ENCODE peak calls at places on chromosomes 3 and 15, in eight cellular contexts. G, B, X, W, T, I, K and M are unnamed samples. For H3K4me1, the result is how much of the 10 kb centered on the place peaks cover.

GRCh38 chr3:133881492-133881891 is 14.2 kb downstream of the RAB6B start:
- DNase-seq in X (no peak), K (no peak), W (no peak), B (no peak), T (no peak), G (no peak), I (no peak), M (no peak)

GRCh38 chr3:56988874-56989433 is 71.5 kb upstream of the SPATA12 start:
- DNase-seq in G (peak), W (peak), T (peak), I (peak), B (peak), K (peak), X (peak), M (peak)

GRCh38 chr15:77804210-77804609 is 171.5 kb upstream of the LINGO1 start:
- DNase-seq in T (no peak), X (no peak), I (no peak), W (no peak), B (no peak), G (no peak), K (no peak), M (no peak)

GRCh38 chr15:89735773-89736172 is 15.3 kb downstream of the MESP1 start:
- DNase-seq in I (no peak), K (no peak), T (no peak), W (no peak), B (no peak), X (no peak), G (no peak), M (no peak)

GRCh38 chr15:40445411-40446055 is 4.8 kb downstream of the BAHD1 start:
- DNase-seq in T (no peak), W (no peak), I (no peak), K (no peak), B (peak), X (peak), G (peak), M (no peak)

GRCh38 chr15:50068016-50068415 is 51.0 kb downstream of the ATP8B4 start:
- DNase-seq in G (no peak), B (no peak), W (no peak), T (no peak), X (no peak), I (no peak), K (no peak), M (no peak)

GRCh38 chr15:85289677-85290365 is 90.6 kb upstream of the AKAP13 start:
- DNase-seq in B (peak), I (no peak), G (peak), T (no peak), W (peak), K (no peak), X (peak), M (no peak)

GRCh38 chr15:100671858-100672543 is 69.6 kb downstream of the ASB7 start:
- DNase-seq in G (peak), B (peak), W (no peak), I (peak), X (no peak), K (no peak), T (peak), M (no peak)

GRCh38 chr3:134075568-134075825 is 45.8 kb upstream of the SLCO2A1 start:
- DNase-seq in G (no peak), I (no peak), W (no peak), B (no peak), T (no peak), K (no peak), X (no peak), M (no peak)

GRCh38 chr15:33735637-33736247 is 232.6 kb upstream of the CHRM5 start:
- DNase-seq in I (no peak), X (peak), K (no peak), B (peak), W (no peak), G (peak), T (no peak), M (no peak)

GRCh38 chr15:74955796-74956647 is 550 bp downstream of the RPP25 start:
- DNase-seq in W (peak), T (peak), X (peak), B (peak), I (peak), G (no peak), K (peak), M (peak)

GRCh38 chr15:34942363-34942762 is 27.2 kb downstream of the AQR start:
- DNase-seq in K (no peak), T (no peak), B (peak), I (no peak), G (no peak), W (no peak), X (no peak), M (no peak)

GRCh38 chr3:36907911-36908646 is 36.8 kb downstream of the TRANK1 start:
- DNase-seq in B (peak), X (peak), I (peak), G (peak), W (peak), K (no peak), T (no peak), M (peak)

GRCh38 chr3:196631655-196632032 is 7.8 kb upstream of the NRROS start:
- DNase-seq in K (no peak), T (no peak), W (no peak), X (no peak), G (no peak), I (no peak), B (peak), M (no peak)

GRCh38 chr3:9689757-9690156 is 13.9 kb upstream of the CPNE9 start:
- DNase-seq in B (no peak), G (no peak), X (no peak), W (no peak), T (no peak), K (no peak), I (no peak), M (no peak)

GRCh38 chr3:39096775-39097174 is 10.7 kb downstream of the GORASP1 start:
- DNase-seq in K (no peak), X (no peak), T (no peak), W (no peak), I (peak), B (peak), G (no peak), M (no peak)

GRCh38 chr3:40505599-40506462 is at the start of gene ZNF620:
- DNase-seq in X (peak), G (peak), I (peak), W (peak), B (peak), T (peak), K (peak), M (peak)

GRCh38 chr3:94173667-94174434 is 111.0 kb downstream of the NSUN3 start:
- DNase-seq in K (no peak), T (no peak), G (peak), X (no peak), I (no peak), W (no peak), B (peak), M (no peak)

GRCh38 chr3:107106907-107107306 is 270.3 kb upstream of the CCDC54 start:
- DNase-seq in W (no peak), K (no peak), B (no peak), I (no peak), X (no peak), G (no peak), T (no peak), M (no peak)

GRCh38 chr3:149332227-149332765 is 1.1 kb downstream of the TM4SF18 start:
- DNase-seq in K (no peak), T (no peak), I (no peak), W (no peak), B (no peak), G (no peak), X (no peak), M (no peak)

GRCh38 chr15:69766156-69766555 is 313.5 kb downstream of the RPLP1 start:
- DNase-seq in T (no peak), W (no peak), K (no peak), X (no peak), G (peak), I (no peak), B (no peak), M (no peak)

GRCh38 chr3:52535411-52536111 is 844 bp upstream of the UQCC5 start:
- DNase-seq in T (no peak), X (no peak), G (no peak), K (no peak), B (no peak), I (peak), W (no peak), M (no peak)
- H3K4me1 ChIP-seq in T (under half), X (half or more), G (under half), K (half or more), B (under half), I (under half), W (half or more), M (half or more)

DNA sequence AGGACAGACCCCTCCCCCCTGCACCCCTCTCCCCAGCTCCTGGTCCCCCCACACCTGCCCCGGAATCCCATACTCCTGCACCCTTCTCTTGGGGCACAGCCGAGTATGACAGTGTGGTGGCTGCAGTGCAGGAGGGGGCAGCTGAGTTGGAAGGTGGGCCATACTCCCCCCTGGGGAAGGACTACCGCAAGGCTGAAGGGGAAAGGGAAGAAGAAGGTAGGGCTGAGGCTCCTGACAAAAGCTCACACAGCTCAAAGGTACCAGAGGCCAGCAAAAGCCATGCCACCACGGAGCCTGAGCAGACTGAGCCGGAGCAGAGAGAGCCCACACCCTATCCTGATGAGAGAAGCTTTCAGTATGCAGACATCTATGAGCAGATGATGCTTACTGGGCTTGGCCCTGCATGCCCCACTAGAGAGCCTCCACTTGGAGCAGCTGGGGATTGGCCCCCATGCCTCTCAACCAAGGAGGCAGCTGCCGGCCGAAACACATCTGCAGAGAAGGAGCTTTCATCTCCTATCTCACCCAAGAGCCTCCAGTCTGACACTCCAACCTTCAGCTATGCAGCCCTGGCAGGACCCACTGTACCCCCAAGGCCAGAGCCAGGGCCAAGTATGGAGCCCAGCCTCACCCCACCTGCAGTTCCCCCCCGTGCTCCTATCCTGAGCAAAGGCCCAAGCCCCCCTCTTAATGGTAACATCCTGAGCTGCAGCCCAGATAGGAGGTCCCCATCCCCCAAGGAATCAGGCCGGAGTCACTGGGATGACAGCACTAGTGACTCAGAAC is 9.8 kb downstream of the MAP1A start:
- DNase-seq in B (no peak), K (no peak), T (no peak), I (no peak), G (no peak), W (no peak), X (no peak), M (no peak)
- H3K4me1 ChIP-seq in B (under half), K (under half), T (under half), I (under half), G (under half), W (under half), X (under half), M (under half)

DNA sequence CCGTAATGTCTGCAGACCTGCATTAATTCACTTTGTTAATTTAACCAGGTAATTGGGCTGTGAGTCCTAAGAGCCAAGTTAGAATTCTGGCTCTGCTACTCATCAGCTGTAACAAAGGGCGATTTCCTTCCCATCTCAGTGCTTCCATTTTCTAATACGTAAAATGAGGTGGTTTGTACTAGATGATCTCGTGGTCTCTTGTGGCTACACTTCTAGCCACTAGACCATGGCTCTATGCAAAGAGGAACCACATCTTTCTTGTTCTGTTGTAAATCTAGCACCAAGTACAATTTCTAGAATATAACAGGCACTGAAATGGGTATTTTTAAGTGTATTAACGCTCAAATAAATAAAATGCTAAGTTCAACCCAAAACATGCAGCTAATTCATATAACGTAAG is 174.4 kb upstream of the THBS1 start:
- DNase-seq in I (no peak), T (no peak), G (no peak), W (no peak), K (no peak), X (no peak), B (no peak), M (no peak)
- H3K4me1 ChIP-seq in I (under half), T (under half), G (under half), W (under half), K (under half), X (under half), B (under half), M (under half)

GRCh38 chr15:68493629-68494028 is 61.7 kb upstream of the ITGA11 start:
- DNase-seq in B (no peak), X (no peak), I (no peak), G (no peak), K (no peak), T (no peak), W (no peak), M (no peak)
- H3K4me1 ChIP-seq in B (under half), X (under half), I (under half), G (under half), K (under half), T (under half), W (under half), M (under half)

DNA sequence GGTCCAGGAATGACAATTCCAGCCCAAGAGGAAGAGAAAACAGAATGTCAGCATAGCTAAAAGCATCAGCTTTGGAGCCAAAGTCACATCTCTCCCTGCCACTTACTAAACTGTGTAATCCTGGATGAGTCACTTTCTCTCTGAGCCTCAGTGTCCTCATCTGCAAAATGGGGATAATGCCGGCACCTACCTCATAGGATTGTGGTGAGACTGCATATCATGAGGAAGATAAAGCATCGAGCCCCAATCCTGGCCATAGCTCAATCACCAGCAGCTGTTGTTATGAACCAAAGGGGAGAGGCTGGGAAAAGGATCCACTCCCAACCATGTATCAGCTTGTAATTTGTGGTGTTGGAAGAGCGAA is 9.1 kb downstream of the SLC6A1 start:
- DNase-seq in G (no peak), B (no peak), I (no peak), W (no peak), K (no peak), T (no peak), X (no peak), M (no peak)
- H3K4me1 ChIP-seq in G (under half), B (under half), I (under half), W (under half), K (under half), T (under half), X (under half), M (under half)

GRCh38 chr3:30638685-30639412 is 32.4 kb downstream of the TGFBR2 start:
- DNase-seq in X (no peak), G (no peak), K (no peak), B (no peak), I (peak), W (no peak), T (no peak), M (no peak)
- H3K4me1 ChIP-seq in X (half or more), G (under half), K (half or more), B (under half), I (under half), W (half or more), T (under half), M (half or more)

GRCh38 chr3:116186128-116186527 is 259.2 kb downstream of the LSAMP start:
- DNase-seq in G (no peak), K (no peak), B (peak), W (no peak), X (no peak), I (no peak), T (no peak), M (no peak)

GRCh38 chr3:116192464-116192863 is 252.8 kb downstream of the LSAMP start:
- DNase-seq in G (no peak), I (no peak), K (no peak), X (no peak), W (no peak), T (no peak), B (no peak), M (no peak)

GRCh38 chr3:116190095-116190494 is 255.2 kb downstream of the LSAMP start:
- DNase-seq in K (no peak), X (no peak), I (no peak), T (no peak), W (no peak), G (no peak), B (no peak), M (no peak)

GRCh38 chr3:116188231-116188785 is 257.0 kb downstream of the LSAMP start:
- DNase-seq in W (no peak), X (no peak), I (no peak), T (no peak), G (peak), K (no peak), B (peak), M (no peak)
- H3K4me1 ChIP-seq in W (under half), X (under half), I (under half), T (under half), G (under half), K (under half), B (under half), M (under half)